ENCODE peak calls at places on chromosomes 13 and 19, in nine cellular contexts. G is KG1; J is CD8-positive, alpha-beta memory T cell; S is H9; Y is activated CD4-positive, alpha-beta T cell treated with anti-CD3 and anti-CD28 coated beads, Interleukin-2, amount 50 U/mL, for 48 hours; A is central memory CD4-positive, alpha-beta T cell; T is colonic mucosa; Z is stimulated activated CD4-positive, alpha-beta T cell treated with anti-CD3 and anti-CD28 coated beads, Interleukin-1b, Interleukin-23, amount 100 ng/mL, for 24 hours; Q is memory B cell. V is an unnamed sample.

GRCh38 chr13:42041684-42042035 is 6.8 kb upstream of the DGKH start:
- DNase-seq in Y (no peak), J (no peak), S (peak), G (no peak), T (peak), Z (no peak), A (no peak), Q (no peak), V (peak)

GRCh38 chr19:28542394-28543243 is 670.3 kb downstream of the UQCRFS1 start:
- DNase-seq in S (no peak), J (no peak), Y (no peak), A (no peak), Z (no peak), G (no peak), T (no peak), Q (no peak), V (no peak)

GRCh38 chr19:33638167-33639033 is 16.6 kb downstream of the CHST8 start:
- DNase-seq in A (no peak), Q (no peak), T (no peak), S (peak), Z (no peak), Y (no peak), J (no peak), G (no peak), V (no peak)

GRCh38 chr13:113862766-113863510 is 938 bp downstream of the GAS6 start:
- DNase-seq in Q (peak), J (no peak), T (peak), S (peak), A (no peak), Z (no peak), Y (peak), G (no peak), V (peak)

GRCh38 chr19:1256646-1257474 is 8.5 kb downstream of the MIDN start:
- DNase-seq in Z (no peak), G (no peak), T (no peak), Y (no peak), S (no peak), A (no peak), Q (no peak), J (no peak), V (no peak)

GRCh38 chr13:47603365-47603764 is 397.7 kb downstream of the SUCLA2 start:
- DNase-seq in T (no peak), A (no peak), S (no peak), Q (no peak), G (no peak), Y (no peak), Z (no peak), J (no peak), V (no peak)

GRCh38 chr19:3504723-3505122 is 1.4 kb upstream of the FZR1 start:
- DNase-seq in G (no peak), A (no peak), J (no peak), Z (no peak), T (no peak), S (no peak), Q (no peak), Y (no peak), V (no peak)

GRCh38 chr19:42363614-42364346 is 26.3 kb downstream of the CNFN start:
- DNase-seq in A (no peak), S (no peak), Z (no peak), J (no peak), T (no peak), G (no peak), Y (no peak), Q (no peak), V (no peak)

GRCh38 chr19:11142528-11143171 is 12.9 kb downstream of the SPC24 start:
- DNase-seq in Q (no peak), G (no peak), Y (no peak), Z (no peak), A (no peak), J (no peak), S (peak), T (peak), V (peak)

GRCh38 chr19:9295411-9295849 is 14.2 kb downstream of the ZNF699 start:
- DNase-seq in Q (no peak), T (no peak), Z (no peak), G (no peak), Y (no peak), S (no peak), A (no peak), J (no peak), V (no peak)

GRCh38 chr13:48975926-48976676 is 389 bp downstream of the FNDC3A start:
- DNase-seq in S (peak), Z (peak), G (peak), T (peak), J (peak), Q (peak), Y (peak), A (peak), V (peak)

GRCh38 chr13:39401091-39401647 is 201.8 kb downstream of the LHFPL6 start:
- DNase-seq in J (no peak), S (no peak), Y (no peak), T (no peak), A (no peak), G (no peak), Q (no peak), Z (no peak), V (no peak)

GRCh38 chr19:10888421-10888866 is 17.1 kb downstream of the CARM1 start:
- DNase-seq in Y (no peak), T (no peak), Z (no peak), G (no peak), S (peak), Q (no peak), A (no peak), J (no peak), V (no peak)

GRCh38 chr13:91368101-91368500 is 20.6 kb downstream of the MIR17HG start:
- DNase-seq in Y (no peak), Z (no peak), G (no peak), J (no peak), S (no peak), A (no peak), T (no peak), Q (no peak), V (no peak)

GRCh38 chr13:112885782-112886268 is 83.2 kb upstream of the MCF2L start:
- DNase-seq in G (no peak), S (peak), Z (no peak), Q (no peak), A (no peak), J (peak), Y (no peak), T (peak), V (peak)

GRCh38 chr13:60617863-60618733 is 221.1 kb downstream of the TDRD3 start:
- DNase-seq in S (peak), G (no peak), J (no peak), Q (no peak), T (no peak), Z (no peak), Y (no peak), A (no peak), V (no peak)

GRCh38 chr19:16386619-16387240 is 62.1 kb downstream of the KLF2 start:
- DNase-seq in G (no peak), J (peak), T (no peak), A (peak), Z (no peak), Y (peak), S (peak), Q (no peak), V (no peak)

GRCh38 chr13:106471957-106472543 is 63.4 kb downstream of the EFNB2 start:
- DNase-seq in Q (no peak), Y (no peak), J (no peak), S (peak), G (no peak), Z (no peak), A (no peak), T (peak), V (peak)

GRCh38 chr19:33316521-33317284 is 14.4 kb upstream of the CEBPA start:
- DNase-seq in Z (no peak), J (no peak), S (no peak), A (no peak), T (peak), Q (no peak), G (no peak), Y (no peak), V (no peak)

GRCh38 chr19:5498817-5499535 is 43.8 kb downstream of the ZNRF4 start:
- DNase-seq in Z (no peak), S (peak), Y (no peak), J (no peak), A (no peak), G (no peak), T (no peak), Q (no peak), V (no peak)

GRCh38 chr13:67374391-67374790 is 144.3 kb upstream of the PCDH9 start:
- DNase-seq in Q (no peak), S (no peak), Y (no peak), A (no peak), T (no peak), G (no peak), J (no peak), Z (no peak), V (no peak)

GRCh38 chr13:112184261-112184660 is 117.3 kb downstream of the SOX1 start:
- DNase-seq in T (no peak), G (no peak), S (no peak), J (no peak), Y (no peak), Q (no peak), Z (no peak), A (no peak), V (no peak)

GRCh38 chr19:19649159-19649558 is 5.7 kb upstream of the GMIP start:
- DNase-seq in S (no peak), J (no peak), G (no peak), Y (no peak), Z (no peak), T (no peak), Q (no peak), A (no peak), V (no peak)

GRCh38 chr19:16888629-16889371 is at the start of gene F2RL3:
- DNase-seq in J (no peak), S (no peak), Y (no peak), Z (no peak), T (peak), G (peak), A (no peak), Q (no peak), V (peak)

GRCh38 chr13:27203854-27204253 is 32.2 kb upstream of the USP12 start:
- DNase-seq in Z (no peak), Q (no peak), Y (no peak), A (no peak), G (no peak), J (no peak), T (no peak), S (no peak), V (no peak)

V was measured in left cardiac atrium.